ENCODE peak calls at places on chromosome 11, in seven cellular contexts. F, N, D, M, P, J and B are unnamed samples.

GRCh38 chr11:118789501-118790356 is 1.2 kb downstream of the DDX6 start:
- DNase-seq in J (peak; percentile 45), F (no peak), N (peak; percentile 21), P (peak; percentile 7), M (peak; percentile 54), D (peak; percentile 24), B (no peak)

GRCh38 chr11:107682182-107682971 is 29.5 kb downstream of the SLN start:
- DNase-seq in J (no peak), N (no peak), D (no peak), M (no peak), P (no peak), F (no peak), B (no peak)

GRCh38 chr11:65014146-65014960 is at the start of gene ARL2:
- DNase-seq in F (peak; percentile 80), N (no peak), D (no peak), M (no peak), P (peak; percentile 42), J (no peak), B (no peak)

GRCh38 chr11:60251485-60252207 is 8.7 kb upstream of the MS4A4E start:
- DNase-seq in F (no peak), P (no peak), J (no peak), M (peak; percentile 3), D (peak; percentile 49), N (no peak), B (no peak)

GRCh38 chr11:19101803-19102520 is 15.0 kb upstream of the ZDHHC13 start:
- DNase-seq in J (no peak), P (no peak), N (no peak), M (no peak), F (no peak), D (peak; percentile 19), B (no peak)

GRCh38 chr11:131763193-131763890 is 392.9 kb downstream of the NTM start:
- DNase-seq in F (no peak), M (no peak), D (no peak), N (peak; percentile 14), J (no peak), P (no peak), B (no peak)

GRCh38 chr11:118051136-118051610 is 25.7 kb upstream of the TMPRSS4 start:
- DNase-seq in J (no peak), F (no peak), M (no peak), P (no peak), D (no peak), N (no peak), B (no peak)

GRCh38 chr11:119709638-119710346 is 19.2 kb downstream of the NECTIN1 start:
- DNase-seq in P (no peak), D (peak; percentile 49), N (peak; percentile 46), M (no peak), F (no peak), J (no peak), B (no peak)

GRCh38 chr11:96014234-96014633 is 90.3 kb upstream of the MTMR2 start:
- DNase-seq in P (no peak), F (peak; percentile 19), M (peak; percentile 71), D (peak; percentile 93), N (peak; percentile 50), J (no peak), B (peak; percentile 81)

GRCh38 chr11:79263001-79263400 is 177.8 kb downstream of the TENM4 start:
- DNase-seq in N (no peak), P (no peak), F (no peak), J (no peak), M (no peak), D (no peak), B (no peak)

GRCh38 chr11:2294340-2295290 is 7.1 kb downstream of the C11orf21 start:
- DNase-seq in N (no peak), J (no peak), M (no peak), D (no peak), F (no peak), P (no peak), B (no peak)

GRCh38 chr11:24502425-24502824 is 5.6 kb downstream of the LUZP2 start:
- DNase-seq in N (no peak), D (no peak), M (no peak), P (no peak), J (no peak), F (no peak), B (no peak)

GRCh38 chr11:118631109-118631508 is 23.7 kb downstream of the PHLDB1 start:
- DNase-seq in P (no peak), F (no peak), M (no peak), J (no peak), D (no peak), N (no peak), B (no peak)

GRCh38 chr11:12981879-12982531 is 27.1 kb upstream of the RASSF10 start:
- DNase-seq in J (no peak), F (no peak), D (peak; percentile 11), M (no peak), N (peak; percentile 12), P (no peak), B (no peak)

GRCh38 chr11:65489061-65489705 is 9.7 kb upstream of the MALAT1 start:
- DNase-seq in D (peak; percentile 97), N (peak; percentile 98), J (peak; percentile 59), F (no peak), P (no peak), M (no peak), B (peak; percentile 84)